ENCODE peak calls at places on chromosomes 5 and 9, in nine cellular contexts. I is cardiac muscle cell; D is CD8-positive, alpha-beta memory T cell; G is K562; Z is fibroblast of lung; B is heart left ventricle; Q is Panc1; W is Peyer's patch; V is astrocyte. K is an unnamed sample. For H3K36me3 and H3K4me1, the result is how much of the 10 kb centered on the place peaks cover.

GRCh38 chr5:2357309-2357708 is 394.2 kb downstream of the IRX2 start:
- DNase-seq in G (no peak), W (no peak), I (no peak), B (no peak), Q (no peak), V (no peak), Z (no peak), D (no peak), K (no peak)

GRCh38 chr5:160903076-160903475 is 51.1 kb upstream of the ATP10B start:
- DNase-seq in G (no peak), B (no peak), Q (no peak), I (no peak), D (no peak), V (no peak), W (no peak), Z (no peak), K (no peak)

GRCh38 chr5:74483001-74483400 is 157.5 kb downstream of the ENC1 start:
- DNase-seq in I (no peak), Z (no peak), G (no peak), V (no peak), W (no peak), Q (no peak), B (no peak), D (no peak), K (no peak)

GRCh38 chr9:69200071-69200470 is 26.0 kb downstream of the TJP2 start:
- DNase-seq in V (peak), Z (peak), W (no peak), Q (no peak), G (peak), D (no peak), B (no peak), I (peak), K (no peak)

GRCh38 chr5:76082790-76083554 is at the start of gene SV2C:
- DNase-seq in V (peak), Z (peak), W (peak), G (no peak), I (peak), B (no peak), Q (no peak), D (no peak), K (no peak)

GRCh38 chr9:70601000-70601929 is 186.8 kb upstream of the KLF9 start:
- DNase-seq in W (peak), G (no peak), B (peak), Z (peak), Q (no peak), I (peak), D (no peak), V (peak), K (no peak)

GRCh38 chr5:126543660-126544059 is 51.4 kb downstream of the ALDH7A1 start:
- DNase-seq in D (no peak), I (no peak), G (no peak), Z (no peak), V (no peak), B (no peak), W (no peak), Q (no peak), K (no peak)

GRCh38 chr5:101543780-101544179 is 640.7 kb upstream of the ST8SIA4 start:
- DNase-seq in B (no peak), G (no peak), Q (no peak), I (no peak), Z (peak), D (no peak), V (peak), W (no peak), K (no peak)

GRCh38 chr9:113934826-113935676 is 58.9 kb downstream of the ZNF618 start:
- DNase-seq in Q (no peak), D (no peak), V (no peak), G (no peak), B (no peak), Z (no peak), I (no peak), W (no peak), K (no peak)

GRCh38 chr9:76912631-76913275 is 6.8 kb upstream of the PRUNE2 start:
- DNase-seq in B (no peak), Z (peak), G (peak), D (no peak), V (peak), W (no peak), Q (no peak), I (peak), K (no peak)

GRCh38 chr5:176944276-176944675 is 45.1 kb upstream of the HK3 start:
- DNase-seq in G (no peak), I (no peak), Z (no peak), D (no peak), W (no peak), B (no peak), V (no peak), Q (no peak), K (no peak)

GRCh38 chr5:160970605-160971191 is 118.7 kb upstream of the ATP10B start:
- DNase-seq in I (no peak), W (no peak), D (no peak), Z (no peak), V (no peak), B (no peak), G (no peak), Q (no peak), K (no peak)

GRCh38 chr5:20248102-20248501 is 260.1 kb upstream of the CDH18 start:
- DNase-seq in Z (no peak), D (no peak), B (no peak), G (no peak), V (no peak), I (no peak), W (no peak), Q (no peak), K (no peak)

GRCh38 chr5:26023361-26023760 is 1015.0 kb downstream of the CDH9 start:
- DNase-seq in W (no peak), D (no peak), B (no peak), Q (no peak), Z (no peak), G (no peak), V (no peak), I (no peak), K (no peak)

GRCh38 chr9:82882744-82883143 is 180.2 kb downstream of the RASEF start:
- DNase-seq in Z (peak), D (no peak), I (no peak), G (no peak), Q (no peak), W (no peak), V (peak), B (no peak), K (no peak)

GRCh38 chr9:132769895-132770774 is 99.9 kb downstream of the GTF3C4 start:
- DNase-seq in G (no peak), Z (peak), D (peak), Q (no peak), V (peak), B (peak), W (peak), I (peak), K (peak)

GRCh38 chr5:126377444-126377843 is 45.8 kb upstream of the GRAMD2B start:
- DNase-seq in I (peak), G (no peak), D (no peak), B (no peak), Q (no peak), W (no peak), Z (peak), V (peak), K (no peak)

GRCh38 chr9:90815183-90815943 is 13.7 kb downstream of the SYK start:
- DNase-seq in G (peak), B (no peak), W (no peak), Z (no peak), Q (no peak), D (no peak), I (peak), V (no peak), K (peak)

GRCh38 chr9:13083973-13084528 is 195.4 kb downstream of the MPDZ start:
- DNase-seq in B (no peak), V (peak), W (no peak), Q (no peak), G (no peak), D (no peak), I (peak), Z (peak), K (no peak)

GRCh38 chr9:693460-694390 is 147.8 kb upstream of the DMRT1 start:
- DNase-seq in G (no peak), Z (peak), Q (no peak), D (no peak), B (peak), I (peak), W (no peak), V (peak), K (no peak)

GRCh38 chr5:1182633-1183423 is 18.6 kb upstream of the SLC6A19 start:
- DNase-seq in Q (no peak), I (no peak), W (peak), B (no peak), D (no peak), G (peak), V (no peak), Z (no peak), K (no peak)

GRCh38 chr5:6387970-6388369 is 9.6 kb upstream of the MED10 start:
- DNase-seq in D (no peak), B (no peak), V (no peak), W (no peak), Q (no peak), Z (no peak), I (no peak), G (no peak), K (no peak)

GRCh38 chr9:61671276-61671973 is 481.6 kb downstream of the SPATA31A7 start:
- DNase-seq in Z (no peak), W (no peak), V (no peak), Q (no peak), B (no peak), G (no peak), D (no peak), I (no peak), K (no peak)

GRCh38 chr5:79535477-79536192 is 21.7 kb upstream of the HOMER1 start:
- DNase-seq in Q (no peak), V (no peak), B (no peak), W (no peak), G (no peak), I (no peak), Z (no peak), D (no peak), K (no peak)

GRCh38 chr9:82073551-82073950 is 85.0 kb downstream of the SPATA31D1 start:
- DNase-seq in G (no peak), W (no peak), Z (no peak), D (no peak), V (no peak), B (no peak), I (no peak), Q (no peak), K (no peak)

GRCh38 chr5:34817558-34818351 is 21.2 kb upstream of the TTC23L start:
- DNase-seq in D (no peak), V (peak), G (no peak), I (no peak), B (no peak), Q (no peak), W (no peak), Z (peak), K (no peak)

GRCh38 chr9:135851748-135852147 is 55.6 kb downstream of the CAMSAP1 start:
- DNase-seq in D (no peak), B (no peak), W (no peak), V (no peak), G (no peak), Z (no peak), Q (no peak), I (no peak), K (no peak)

GRCh38 chr9:108133101-108133500 is 643.5 kb upstream of the KLF4 start:
- DNase-seq in G (no peak), Q (no peak), I (no peak), Z (no peak), W (no peak), B (no peak), V (no peak), D (no peak), K (no peak)

GRCh38 chr5:141879941-141880738 is 1.9 kb upstream of the PCDH1 start:
- DNase-seq in V (no peak), I (no peak), D (no peak), Q (no peak), W (no peak), B (no peak), G (no peak), Z (no peak), K (no peak)

GRCh38 chr5:124696898-124697297 is 49.5 kb downstream of the ZNF608 start:
- DNase-seq in W (no peak), B (no peak), V (no peak), D (no peak), I (no peak), Z (no peak), G (no peak), Q (no peak), K (no peak)

GRCh38 chr9:132877818-132878694 is at the start of gene AK8:
- DNase-seq in D (peak), V (peak), B (peak), W (peak), G (peak), Q (no peak), Z (peak), I (peak), K (peak)

DNA sequence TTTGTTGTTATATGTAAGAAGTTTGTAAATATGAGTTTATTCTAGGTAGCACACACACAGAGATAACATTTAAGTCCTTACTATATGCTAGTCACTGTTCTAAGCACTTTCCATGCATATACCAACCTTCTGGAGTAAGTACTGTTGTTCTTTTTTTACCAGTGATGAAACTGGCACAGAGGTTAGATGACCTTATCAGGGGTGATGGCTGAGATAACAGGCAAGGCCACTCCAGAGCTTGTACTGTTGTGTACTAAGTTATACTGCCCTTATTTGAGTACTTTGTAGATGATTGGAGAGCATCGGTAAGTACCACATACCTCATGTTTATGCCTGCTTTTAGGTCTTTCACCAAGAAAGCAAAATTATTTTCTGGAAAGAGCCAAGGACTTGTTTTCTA is 6.2 kb downstream of the POLR1E start:
- DNase-seq in Q (no peak), W (no peak), V (no peak), I (no peak), D (no peak), B (no peak), Z (no peak), G (no peak), K (no peak)
- H3K36me3 ChIP-seq in Q (half or more), W (half or more), V (half or more), I (under half), D (under half), B (half or more), Z (under half), G (half or more), K (under half)

GRCh38 chr9:122116040-122116439 is 22.9 kb upstream of the TTLL11 start:
- DNase-seq in W (no peak), V (no peak), D (no peak), Q (no peak), Z (no peak), B (no peak), G (no peak), I (no peak), K (no peak)
- H3K4me1 ChIP-seq in W (under half), V (under half), D (under half), Q (under half), Z (under half), B (under half), G (under half), I (under half), K (under half)

GRCh38 chr9:93475108-93475507 is 21.7 kb upstream of the FAM120AOS start:
- DNase-seq in W (no peak), I (no peak), Q (no peak), Z (no peak), B (no peak), D (no peak), V (no peak), G (no peak), K (no peak)

GRCh38 chr9:93477397-93477796 is 24.0 kb upstream of the FAM120AOS start:
- DNase-seq in I (no peak), V (no peak), G (no peak), Q (no peak), Z (no peak), W (no peak), B (no peak), D (no peak), K (no peak)

GRCh38 chr9:93476924-93477323 is 23.5 kb upstream of the FAM120AOS start:
- DNase-seq in W (no peak), G (no peak), I (no peak), B (no peak), V (no peak), Z (no peak), D (no peak), Q (no peak), K (no peak)

GRCh38 chr9:93473411-93473810 is 20.0 kb upstream of the FAM120AOS start:
- DNase-seq in D (no peak), W (no peak), I (peak), Q (no peak), Z (peak), G (no peak), V (no peak), B (no peak), K (no peak)

DNA sequence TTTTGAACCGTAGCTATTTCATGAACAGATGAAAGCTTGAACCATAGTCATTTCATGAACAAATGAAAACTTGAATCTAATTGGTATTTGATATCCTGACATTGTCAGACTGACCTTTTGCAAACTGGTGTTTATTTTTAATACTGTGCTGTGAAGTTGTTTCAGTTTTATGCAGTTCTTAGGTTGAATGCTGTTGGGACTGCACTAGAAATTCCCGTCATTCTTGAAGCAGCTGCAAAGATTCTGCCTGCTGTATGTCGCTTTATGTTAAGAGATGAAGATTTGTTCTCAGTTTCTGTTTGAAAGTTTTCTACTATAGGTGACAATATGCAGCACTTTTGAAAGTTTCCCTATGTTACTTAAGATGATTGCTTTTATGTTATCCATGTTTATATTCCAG is 22.5 kb upstream of the FAM120AOS start:
- DNase-seq in V (no peak), G (no peak), W (no peak), B (no peak), Z (peak), I (no peak), Q (no peak), D (no peak), K (no peak)
- H3K36me3 ChIP-seq in V (under half), G (half or more), W (under half), B (under half), Z (under half), I (under half), Q (under half), D (under half), K (under half)

DNA sequence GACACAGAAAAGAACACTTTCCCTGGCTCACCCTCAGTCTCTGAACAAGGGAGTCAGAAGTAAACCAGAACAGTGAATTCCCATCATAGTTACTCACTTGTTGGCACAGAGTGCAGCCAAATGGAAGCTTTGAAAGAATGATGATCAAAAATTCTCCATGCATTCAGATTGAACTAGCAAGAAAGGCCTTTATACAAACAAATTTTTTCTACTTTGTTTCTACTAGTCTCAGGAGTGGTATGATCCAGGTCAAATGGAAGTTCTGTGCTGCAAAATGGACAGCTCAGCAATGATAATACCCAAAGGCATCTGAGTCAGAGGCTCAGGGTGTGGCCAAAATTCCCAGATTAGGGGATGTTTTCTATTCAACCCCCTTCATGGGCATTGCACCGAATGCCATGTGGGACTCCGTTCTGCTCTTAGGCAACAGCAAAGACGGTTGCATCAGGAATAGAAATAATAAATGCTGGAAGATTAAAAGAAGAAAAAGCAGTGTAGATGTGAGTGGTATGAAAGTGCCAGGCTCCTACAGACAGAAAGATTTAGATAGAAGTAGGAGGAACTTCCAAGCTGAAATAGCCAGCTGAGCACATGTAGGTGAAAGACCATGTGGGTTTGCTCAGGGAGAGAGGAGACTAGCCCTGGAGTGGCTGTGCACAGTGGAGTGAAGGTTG is 24.0 kb upstream of the ASPN start:
- DNase-seq in V (peak), I (peak), Z (peak), B (no peak), D (no peak), W (no peak), G (no peak), Q (no peak), K (no peak)
- H3K4me1 ChIP-seq in V (under half), I (under half), Z (under half), B (half or more), D (under half), W (under half), G (under half), Q (under half), K (under half)

GRCh38 chr5:96157841-96158291 is 196.2 kb upstream of the ELL2 start:
- DNase-seq in B (no peak), D (no peak), Z (peak), I (no peak), W (no peak), V (no peak), Q (no peak), G (no peak), K (no peak)

GRCh38 chr5:96157077-96157780 is 195.6 kb upstream of the ELL2 start:
- DNase-seq in I (no peak), Q (no peak), D (no peak), B (no peak), Z (no peak), W (no peak), G (no peak), V (no peak), K (no peak)

GRCh38 chr5:96159076-96159475 is 197.4 kb upstream of the ELL2 start:
- DNase-seq in W (no peak), I (no peak), Q (no peak), Z (no peak), G (no peak), D (no peak), V (no peak), B (no peak), K (no peak)

GRCh38 chr5:96151891-96152290 is 190.2 kb upstream of the ELL2 start:
- DNase-seq in Q (no peak), G (no peak), V (no peak), B (no peak), I (no peak), D (no peak), Z (no peak), W (no peak), K (no peak)

GRCh38 chr5:96155156-96155555 is 193.5 kb upstream of the ELL2 start:
- DNase-seq in G (no peak), B (no peak), Q (no peak), Z (no peak), I (no peak), D (no peak), W (no peak), V (no peak), K (no peak)
- H3K36me3 ChIP-seq in G (under half), B (under half), Q (under half), Z (under half), I (under half), D (under half), W (under half), V (under half), K (under half)

DNA sequence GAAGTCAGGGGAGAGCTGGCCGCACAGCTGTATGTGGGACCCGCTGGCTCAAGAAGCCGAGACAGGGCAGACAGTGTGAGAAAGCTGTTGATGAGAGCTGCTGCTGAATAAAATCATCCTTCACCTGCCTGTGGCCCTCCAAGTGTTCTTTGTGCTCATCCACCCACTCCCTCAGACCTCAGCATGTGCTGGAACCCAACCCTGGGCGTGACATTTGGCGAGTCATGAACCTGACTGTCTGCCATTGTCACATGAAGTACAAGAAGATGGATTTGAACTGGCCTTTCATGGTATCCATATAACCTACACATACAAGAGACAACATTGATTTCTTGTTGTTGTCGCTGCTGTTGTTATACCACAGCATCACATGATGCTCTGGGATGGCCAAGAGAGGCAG is 139.7 kb upstream of the PLCXD3 start:
- DNase-seq in Z (no peak), W (no peak), V (no peak), Q (no peak), G (no peak), I (no peak), D (no peak), B (no peak), K (no peak)
- H3K4me1 ChIP-seq in Z (under half), W (under half), V (under half), Q (under half), G (under half), I (under half), D (under half), B (under half), K (under half)

DNA sequence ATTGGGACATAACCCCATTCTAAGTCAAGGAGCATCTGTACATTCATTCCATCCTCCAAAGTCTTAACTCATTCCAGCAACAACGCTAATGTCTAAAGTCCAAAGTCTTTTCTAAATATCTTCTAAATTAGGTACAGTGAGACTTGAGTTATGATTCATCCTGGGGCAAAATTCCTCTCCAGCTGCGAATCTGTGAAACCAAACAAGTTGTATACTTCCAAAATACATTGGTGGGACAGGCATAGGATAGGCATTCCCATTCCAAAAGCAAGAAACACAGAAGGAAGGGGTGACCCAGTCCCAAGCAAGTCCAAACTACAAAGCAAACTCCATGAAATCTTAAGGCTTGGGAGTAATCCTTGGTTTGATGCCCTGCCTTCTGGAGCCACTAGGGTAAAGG is 97.6 kb upstream of the FANCC start:
- DNase-seq in Q (no peak), Z (peak), W (no peak), B (no peak), I (no peak), V (no peak), G (no peak), D (no peak), K (no peak)
- H3K36me3 ChIP-seq in Q (under half), Z (under half), W (under half), B (under half), I (under half), V (under half), G (under half), D (under half), K (under half)